ENCODE peak calls at places on chromosomes 4 and X, in four cellular contexts. M is mammary epithelial cell, Q is A549, X is left lung. Z is an unnamed sample.

GRCh38 chr4:132982151-132982550 is 166.9 kb upstream of the PCDH10 start:
- DNase-seq in M (no peak), Q (no peak), X (no peak), Z (no peak)

GRCh38 chr4:25095756-25096552 is 64.3 kb downstream of the SEPSECS start:
- DNase-seq in M (no peak), Q (no peak), X (no peak), Z (no peak)

GRCh38 chr4:760616-761015 is 55.0 kb downstream of the PCGF3 start:
- DNase-seq in M (no peak), Q (no peak), X (no peak), Z (no peak)

GRCh38 chr4:81635128-81635527 is 163.4 kb upstream of the RASGEF1B start:
- DNase-seq in M (no peak), Q (no peak), X (no peak), Z (no peak)

GRCh38 chr4:185726931-185727330 is 85.1 kb downstream of the SORBS2 start:
- DNase-seq in M (no peak), Q (no peak), X (no peak), Z (no peak)

GRCh38 chr4:61202100-61202637 is 2.0 kb downstream of the ADGRL3 start:
- DNase-seq in M (peak; percentile 43), Q (no peak), X (no peak), Z (no peak)

GRCh38 chrX:57643698-57644097 is 36.4 kb downstream of the NLRP2B start:
- DNase-seq in M (no peak), Q (no peak), X (no peak), Z (no peak)

GRCh38 chrX:65528705-65529340 is 5.8 kb downstream of the LAS1L start:
- DNase-seq in M (peak; percentile 8), Q (peak; percentile 75), X (no peak), Z (no peak)

GRCh38 chr4:47933798-47934197 is 19.4 kb upstream of the NFXL1 start:
- DNase-seq in M (peak; percentile 12), Q (peak; percentile 5), X (no peak), Z (no peak)

GRCh38 chrX:123405231-123405630 is 221.2 kb downstream of the GRIA3 start:
- DNase-seq in M (no peak), Q (no peak), X (no peak), Z (no peak)

GRCh38 chr4:32841217-32841616 is 2121.0 kb downstream of the PCDH7 start:
- DNase-seq in M (no peak), Q (no peak), X (no peak), Z (no peak)

GRCh38 chrX:153984351-153985178 is 12.0 kb downstream of the TMEM187 start:
- DNase-seq in M (no peak), Q (no peak), X (no peak), Z (no peak)

GRCh38 chrX:119410027-119410819 is 11.1 kb downstream of the SLC25A43 start:
- DNase-seq in M (peak; percentile 71), Q (peak; percentile 46), X (peak; percentile 67), Z (no peak)

GRCh38 chrX:103423955-103424640 is 47.8 kb downstream of the BEX3 start:
- DNase-seq in M (no peak), Q (no peak), X (no peak), Z (no peak)

GRCh38 chrX:150332023-150332422 is 31.1 kb upstream of the MAMLD1 start:
- DNase-seq in M (no peak), Q (no peak), X (no peak), Z (no peak)

GRCh38 chr4:100340534-100341364 is 150.5 kb upstream of the DDIT4L start:
- DNase-seq in M (no peak), Q (no peak), X (no peak), Z (no peak)

GRCh38 chr4:133513891-133514290 is 364.8 kb downstream of the PCDH10 start:
- DNase-seq in M (no peak), Q (no peak), X (no peak), Z (no peak)

GRCh38 chrX:115940888-115941332 is 229.6 kb upstream of the AGTR2 start:
- DNase-seq in M (peak; percentile 74), Q (no peak), X (peak; percentile 66), Z (peak; percentile 90)

GRCh38 chr4:36573441-36573840 is 292.0 kb downstream of the DTHD1 start:
- DNase-seq in M (no peak), Q (no peak), X (no peak), Z (no peak)

GRCh38 chr4:6869944-6870343 is 39.7 kb upstream of the TBC1D14 start:
- DNase-seq in M (peak; percentile 70), Q (no peak), X (no peak), Z (no peak)

GRCh38 chr4:74311696-74312313 is 3.5 kb downstream of the EPGN start:
- DNase-seq in M (peak; percentile 56), Q (peak; percentile 8), X (no peak), Z (no peak)

GRCh38 chrX:6383488-6383887 is 151.4 kb downstream of the VCX3A start:
- DNase-seq in M (no peak), Q (no peak), X (no peak), Z (no peak)

GRCh38 chr4:2135083-2135482 is 76.0 kb downstream of the NAT8L start:
- DNase-seq in M (no peak), Q (no peak), X (no peak), Z (no peak)

GRCh38 chrX:136850441-136851175 is 29.9 kb downstream of the RBMX start:
- DNase-seq in M (no peak), Q (no peak), X (no peak), Z (no peak)

GRCh38 chr4:150283689-150284088 is 205.4 kb downstream of the DCLK2 start:
- DNase-seq in M (peak; percentile 30), Q (no peak), X (no peak), Z (no peak)

GRCh38 chrX:110569506-110569905 is 210.9 kb downstream of the RTL9 start:
- DNase-seq in M (peak; percentile 49), Q (no peak), X (no peak), Z (no peak)

GRCh38 chrX:13876652-13877051 is 59.8 kb upstream of the GPM6B start:
- DNase-seq in M (peak; percentile 66), Q (no peak), X (no peak), Z (no peak)

DNA sequence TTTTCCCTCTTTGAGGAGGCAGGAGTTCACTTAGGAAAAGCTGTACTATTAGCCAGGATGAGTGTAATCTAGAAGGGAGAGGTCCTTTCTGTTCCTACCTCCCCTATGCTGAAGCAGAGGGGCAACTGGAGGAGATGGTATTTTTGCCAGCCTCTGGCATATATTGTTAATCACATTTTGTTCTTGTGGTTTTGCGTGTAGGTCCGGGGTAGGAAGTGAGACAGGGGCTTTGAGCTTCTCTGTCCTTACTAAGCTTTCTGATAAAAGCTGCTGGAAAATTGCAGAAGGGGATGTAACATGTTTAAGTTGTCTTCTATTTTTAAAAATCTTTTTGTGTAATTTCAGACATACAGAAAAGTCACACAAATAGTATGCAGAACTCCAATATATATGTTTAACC is 493.0 kb upstream of the NR3C2 start:
- DNase-seq in M (no peak), Q (no peak), X (no peak), Z (no peak)
- H3K4me1 ChIP-seq in M (no peaks in the 10 kb centered on the region), Q (no peaks in the 10 kb centered on the region), X (no peaks in the 10 kb centered on the region), Z (no peaks in the 10 kb centered on the region)

GRCh38 chr4:151584101-151584500 is 175.1 kb downstream of the FHIP1A start:
- DNase-seq in M (peak; percentile 91), Q (no peak), X (no peak), Z (no peak)

GRCh38 chr4:151576627-151577026 is 167.7 kb downstream of the FHIP1A start:
- DNase-seq in M (no peak), Q (no peak), X (no peak), Z (no peak)

GRCh38 chr4:151583188-151583587 is 174.2 kb downstream of the FHIP1A start:
- DNase-seq in M (no peak), Q (no peak), X (no peak), Z (no peak)

GRCh38 chr4:151582098-151582497 is 173.1 kb downstream of the FHIP1A start:
- DNase-seq in M (no peak), Q (no peak), X (no peak), Z (no peak)

DNA sequence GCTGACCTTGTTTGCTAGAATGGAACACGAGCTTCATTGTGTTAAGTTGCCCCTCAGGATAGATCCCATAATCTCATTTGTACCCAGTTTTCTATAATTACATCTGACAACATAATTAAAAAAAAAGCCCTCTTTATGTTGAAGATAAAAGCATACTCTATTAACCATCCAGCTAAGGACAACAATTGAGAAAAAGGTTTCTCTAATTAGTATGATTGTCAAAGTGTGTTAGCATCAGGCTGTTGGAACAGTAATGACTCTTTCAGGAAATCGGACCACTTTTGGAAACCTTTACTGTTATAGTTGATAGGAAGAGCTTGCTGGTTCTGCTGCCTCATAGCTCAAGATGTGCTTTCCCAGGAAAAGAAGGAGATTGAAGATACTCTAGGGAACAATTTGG is 172.6 kb downstream of the FHIP1A start:
- DNase-seq in M (no peak), Q (no peak), X (no peak), Z (no peak)
- H3K4me1 ChIP-seq in M (peaks cover 11% of the 10 kb centered on the region), Q (no peaks in the 10 kb centered on the region), X (no peaks in the 10 kb centered on the region), Z (no peaks in the 10 kb centered on the region)

DNA sequence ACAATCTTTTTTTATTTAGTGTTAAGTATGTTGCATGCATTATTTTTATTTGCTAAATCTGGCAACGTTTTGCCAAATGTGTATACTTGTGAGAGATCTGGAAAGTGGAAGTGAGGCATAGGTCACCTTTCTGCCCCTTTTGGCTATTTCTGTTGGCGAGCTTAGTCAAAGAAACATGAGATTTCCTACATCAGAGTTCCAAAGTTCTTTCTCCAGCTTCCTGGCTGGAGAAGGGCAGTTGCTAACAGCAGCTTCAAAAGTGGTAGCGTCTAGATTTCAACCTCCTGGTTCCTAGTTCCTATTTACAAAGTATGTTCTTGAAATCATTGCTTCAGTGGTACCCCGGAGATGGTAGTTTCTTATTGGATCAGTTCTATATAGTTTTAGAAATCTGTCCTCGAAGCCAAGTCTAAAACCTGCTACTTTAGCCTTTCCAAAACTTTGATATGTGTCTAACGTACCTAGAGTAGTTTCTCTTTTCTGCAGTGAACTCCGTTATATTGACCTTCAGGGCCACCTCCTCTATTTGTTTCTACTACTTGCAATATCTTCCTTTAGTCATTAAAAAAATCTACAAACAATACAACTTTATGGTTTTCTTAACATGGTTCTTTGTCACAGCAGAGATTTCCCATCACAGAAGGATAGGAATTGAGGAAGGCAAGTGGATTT is 455.8 kb upstream of the FTHL17 start:
- DNase-seq in M (no peak), Q (no peak), X (no peak), Z (no peak)
- H3K4me1 ChIP-seq in M (no peaks in the 10 kb centered on the region), Q (no peaks in the 10 kb centered on the region), X (no peaks in the 10 kb centered on the region), Z (no peaks in the 10 kb centered on the region)

GRCh38 chr4:3783691-3784306 is 17.6 kb downstream of the ADRA2C start:
- DNase-seq in M (no peak), Q (peak; percentile 32), X (no peak), Z (no peak)

GRCh38 chr4:3780347-3781171 is 14.4 kb downstream of the ADRA2C start:
- DNase-seq in M (no peak), Q (no peak), X (no peak), Z (no peak)

GRCh38 chr4:3781997-3782930 is 16.1 kb downstream of the ADRA2C start:
- DNase-seq in M (no peak), Q (no peak), X (no peak), Z (no peak)

GRCh38 chr4:3779509-3779908 is 13.3 kb downstream of the ADRA2C start:
- DNase-seq in M (no peak), Q (no peak), X (no peak), Z (no peak)

DNA sequence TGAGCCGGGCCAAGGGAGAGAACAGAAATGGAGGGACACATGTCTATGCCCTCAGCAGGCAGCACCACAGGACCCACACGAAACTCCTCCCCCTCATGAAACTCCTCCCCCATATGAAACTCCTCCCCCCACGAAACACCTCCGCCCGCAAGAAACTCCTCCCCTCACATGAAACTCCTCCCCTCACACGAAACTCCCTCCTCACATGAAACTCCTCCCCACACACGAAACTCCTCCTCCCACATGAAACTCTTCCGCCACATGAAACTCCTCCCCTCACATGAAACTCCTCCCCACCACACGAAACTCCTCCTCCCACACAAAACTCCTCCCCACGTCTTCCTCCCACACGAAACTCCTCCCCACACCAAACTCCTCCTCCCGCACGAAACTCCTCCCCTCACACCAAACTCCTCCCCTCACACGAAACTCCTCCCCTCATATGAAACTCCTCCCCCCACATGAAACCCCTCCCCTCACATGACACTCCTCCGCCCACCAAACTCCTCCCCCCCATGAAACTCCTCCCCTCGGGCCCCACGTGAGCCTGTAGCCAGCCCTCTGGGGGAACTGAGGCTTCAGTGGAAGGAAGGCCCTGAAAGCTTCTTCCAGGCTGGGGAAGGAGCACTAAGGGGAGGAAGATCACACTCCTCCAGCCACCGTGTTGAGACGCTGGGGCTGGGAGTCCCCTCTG is 15.2 kb downstream of the ADRA2C start:
- DNase-seq in M (no peak), Q (peak; percentile 25), X (no peak), Z (no peak)
- H3K4me1 ChIP-seq in M (no peaks in the 10 kb centered on the region), Q (peaks cover 16% of the 10 kb centered on the region), X (no peaks in the 10 kb centered on the region), Z (no peaks in the 10 kb centered on the region)

Z was measured in ascending aorta.